ENCODE peak calls at places on chromosomes 2 and 18, in nine cellular contexts. One of them, this sample, is unnamed.

GRCh38 chr2:344811-345210 is 56.9 kb upstream of the ALKAL2 start:
- DNase-seq in neural progenitor cell: no peak
- DNase-seq in mesendoderm: no peak
- DNase-seq in MM.1S: no peak
- DNase-seq in endothelial cell of umbilical vein: no peak
- DNase-seq in endodermal cell: no peak
- DNase-seq in neuronal stem cell: no peak
- DNase-seq in colonic mucosa: no peak
- DNase-seq in IMR-90: no peak
- DNase-seq in this sample: no peak

GRCh38 chr2:203808041-203808750 is 59.4 kb upstream of the CTLA4 start:
- DNase-seq in IMR-90: peak
- DNase-seq in endodermal cell: no peak
- DNase-seq in neural progenitor cell: peak
- DNase-seq in MM.1S: no peak
- DNase-seq in mesendoderm: peak
- DNase-seq in neuronal stem cell: peak
- DNase-seq in colonic mucosa: no peak
- DNase-seq in endothelial cell of umbilical vein: peak
- DNase-seq in this sample: peak

GRCh38 chr2:156343940-156344301 is 11.4 kb upstream of the NR4A2 start:
- DNase-seq in endothelial cell of umbilical vein: no peak
- DNase-seq in IMR-90: peak
- DNase-seq in neuronal stem cell: no peak
- DNase-seq in MM.1S: no peak
- DNase-seq in mesendoderm: no peak
- DNase-seq in endodermal cell: no peak
- DNase-seq in colonic mucosa: no peak
- DNase-seq in neural progenitor cell: no peak
- DNase-seq in this sample: no peak

GRCh38 chr2:66279024-66279423 is 155.9 kb upstream of the MEIS1 start:
- DNase-seq in endodermal cell: no peak
- DNase-seq in MM.1S: no peak
- DNase-seq in neural progenitor cell: no peak
- DNase-seq in colonic mucosa: no peak
- DNase-seq in neuronal stem cell: no peak
- DNase-seq in mesendoderm: no peak
- DNase-seq in IMR-90: no peak
- DNase-seq in endothelial cell of umbilical vein: no peak
- DNase-seq in this sample: no peak

GRCh38 chr2:128797937-128798336 is 479.3 kb upstream of the HS6ST1 start:
- DNase-seq in endodermal cell: peak
- DNase-seq in mesendoderm: no peak
- DNase-seq in endothelial cell of umbilical vein: no peak
- DNase-seq in IMR-90: no peak
- DNase-seq in colonic mucosa: no peak
- DNase-seq in MM.1S: peak
- DNase-seq in neural progenitor cell: no peak
- DNase-seq in neuronal stem cell: no peak
- DNase-seq in this sample: no peak

GRCh38 chr2:237223208-237223861 is 137.6 kb downstream of the COPS8 start:
- DNase-seq in neuronal stem cell: no peak
- DNase-seq in endodermal cell: peak
- DNase-seq in mesendoderm: no peak
- DNase-seq in neural progenitor cell: no peak
- DNase-seq in endothelial cell of umbilical vein: peak
- DNase-seq in IMR-90: peak
- DNase-seq in MM.1S: no peak
- DNase-seq in colonic mucosa: no peak
- DNase-seq in this sample: peak

GRCh38 chr2:12027136-12027535 is 280.7 kb downstream of the LPIN1 start:
- DNase-seq in IMR-90: no peak
- DNase-seq in endothelial cell of umbilical vein: no peak
- DNase-seq in neural progenitor cell: no peak
- DNase-seq in endodermal cell: no peak
- DNase-seq in MM.1S: no peak
- DNase-seq in neuronal stem cell: no peak
- DNase-seq in mesendoderm: no peak
- DNase-seq in colonic mucosa: no peak
- DNase-seq in this sample: no peak

GRCh38 chr18:10515456-10515855 is 10.4 kb upstream of the NAPG start:
- DNase-seq in endodermal cell: no peak
- DNase-seq in neuronal stem cell: no peak
- DNase-seq in colonic mucosa: no peak
- DNase-seq in endothelial cell of umbilical vein: no peak
- DNase-seq in mesendoderm: no peak
- DNase-seq in neural progenitor cell: no peak
- DNase-seq in IMR-90: no peak
- DNase-seq in MM.1S: no peak
- DNase-seq in this sample: no peak

GRCh38 chr18:50817898-50818250 is 1.9 kb downstream of the MRO start:
- DNase-seq in neuronal stem cell: no peak
- DNase-seq in neural progenitor cell: no peak
- DNase-seq in endothelial cell of umbilical vein: no peak
- DNase-seq in mesendoderm: no peak
- DNase-seq in endodermal cell: no peak
- DNase-seq in colonic mucosa: no peak
- DNase-seq in IMR-90: peak
- DNase-seq in MM.1S: no peak
- DNase-seq in this sample: peak

GRCh38 chr2:218029366-218030360 is 26.9 kb upstream of the TNS1 start:
- DNase-seq in endodermal cell: peak
- DNase-seq in neural progenitor cell: no peak
- DNase-seq in mesendoderm: no peak
- DNase-seq in endothelial cell of umbilical vein: no peak
- DNase-seq in IMR-90: peak
- DNase-seq in MM.1S: no peak
- DNase-seq in neuronal stem cell: no peak
- DNase-seq in colonic mucosa: peak
- DNase-seq in this sample: no peak

GRCh38 chr2:101124684-101125366 is 26.4 kb downstream of the TBC1D8 start:
- DNase-seq in colonic mucosa: peak
- DNase-seq in mesendoderm: no peak
- DNase-seq in MM.1S: no peak
- DNase-seq in endothelial cell of umbilical vein: peak
- DNase-seq in neural progenitor cell: no peak
- DNase-seq in IMR-90: peak
- DNase-seq in endodermal cell: no peak
- DNase-seq in neuronal stem cell: no peak
- DNase-seq in this sample: peak

GRCh38 chr2:98793275-98793674 is 62.3 kb upstream of the MGAT4A start:
- DNase-seq in IMR-90: no peak
- DNase-seq in neural progenitor cell: no peak
- DNase-seq in endodermal cell: no peak
- DNase-seq in colonic mucosa: no peak
- DNase-seq in mesendoderm: no peak
- DNase-seq in neuronal stem cell: no peak
- DNase-seq in MM.1S: no peak
- DNase-seq in endothelial cell of umbilical vein: no peak
- DNase-seq in this sample: no peak

GRCh38 chr2:73088211-73088610 is 16.7 kb upstream of the SFXN5 start:
- DNase-seq in neural progenitor cell: no peak
- DNase-seq in endothelial cell of umbilical vein: no peak
- DNase-seq in mesendoderm: no peak
- DNase-seq in colonic mucosa: no peak
- DNase-seq in neuronal stem cell: no peak
- DNase-seq in endodermal cell: no peak
- DNase-seq in IMR-90: no peak
- DNase-seq in MM.1S: no peak
- DNase-seq in this sample: no peak
- H3K9ac ChIP-seq in neural progenitor cell: no peak
- H3K9ac ChIP-seq in endothelial cell of umbilical vein: no peak
- H3K9ac ChIP-seq in mesendoderm: no peak
- H3K9ac ChIP-seq in colonic mucosa: no peak
- H3K9ac ChIP-seq in neuronal stem cell: no peak
- H3K9ac ChIP-seq in endodermal cell: no peak
- H3K9ac ChIP-seq in IMR-90: no peak
- H3K9ac ChIP-seq in MM.1S: no peak
- H3K9ac ChIP-seq in this sample: no peak

GRCh38 chr2:231935207-231935524 is 9.0 kb upstream of the NPPC start:
- DNase-seq in neural progenitor cell: no peak
- DNase-seq in colonic mucosa: no peak
- DNase-seq in endothelial cell of umbilical vein: no peak
- DNase-seq in MM.1S: no peak
- DNase-seq in neuronal stem cell: no peak
- DNase-seq in mesendoderm: no peak
- DNase-seq in endodermal cell: no peak
- DNase-seq in IMR-90: peak
- DNase-seq in this sample: no peak
- H3K9ac ChIP-seq in neural progenitor cell: no peak
- H3K9ac ChIP-seq in colonic mucosa: no peak
- H3K9ac ChIP-seq in endothelial cell of umbilical vein: no peak
- H3K9ac ChIP-seq in MM.1S: no peak
- H3K9ac ChIP-seq in neuronal stem cell: no peak
- H3K9ac ChIP-seq in mesendoderm: no peak
- H3K9ac ChIP-seq in endodermal cell: no peak
- H3K9ac ChIP-seq in IMR-90: no peak
- H3K9ac ChIP-seq in this sample: no peak

DNA sequence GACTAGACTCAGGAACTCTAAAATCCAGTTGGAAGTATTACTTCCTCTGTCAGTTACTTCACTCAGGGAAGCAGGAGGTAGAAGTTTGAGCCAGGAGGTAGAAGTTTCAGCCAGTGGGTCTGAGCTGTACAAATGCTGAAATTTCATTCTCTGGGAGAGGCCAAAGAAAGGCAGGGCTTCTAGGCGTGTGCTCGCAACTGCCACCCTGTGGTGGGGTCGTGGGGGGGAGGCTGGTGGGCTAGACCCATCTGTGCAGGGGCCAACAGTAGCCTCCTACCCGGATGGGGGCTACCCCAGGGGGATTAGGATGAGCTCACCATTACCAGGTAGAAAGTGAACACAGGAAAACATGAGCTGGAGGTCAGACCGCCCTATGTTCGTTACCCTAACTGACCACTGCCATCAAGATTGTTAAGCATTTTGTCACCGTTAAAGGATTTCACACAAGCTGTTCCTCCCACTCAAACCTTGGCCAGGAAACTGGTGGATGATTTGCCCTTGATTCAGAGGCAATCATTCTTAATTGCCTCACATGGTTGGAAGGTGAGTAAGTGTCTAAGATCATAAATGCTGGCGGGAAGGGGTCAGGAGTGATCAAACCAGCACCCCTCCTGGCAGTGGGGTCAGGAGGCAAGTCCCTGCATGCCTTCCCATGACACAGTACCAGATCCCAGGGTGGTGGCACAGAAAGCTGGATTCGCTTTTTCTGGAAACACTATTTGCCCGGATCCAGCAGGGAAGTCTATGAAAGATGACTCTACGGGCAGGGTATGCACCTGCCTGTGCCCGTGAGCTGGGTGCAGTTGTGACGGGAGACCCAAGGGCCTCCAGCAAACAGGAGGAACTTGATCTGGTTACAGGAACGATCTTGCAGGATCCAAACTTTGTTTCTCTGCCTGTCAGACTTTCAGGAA is 5.2 kb upstream of the FHL2 start:
- DNase-seq in neural progenitor cell: no peak
- DNase-seq in endothelial cell of umbilical vein: peak
- DNase-seq in colonic mucosa: peak
- DNase-seq in neuronal stem cell: no peak
- DNase-seq in MM.1S: no peak
- DNase-seq in IMR-90: peak
- DNase-seq in endodermal cell: peak
- DNase-seq in mesendoderm: peak
- DNase-seq in this sample: peak
- H3K9ac ChIP-seq in neural progenitor cell: no peak
- H3K9ac ChIP-seq in endothelial cell of umbilical vein: peak
- H3K9ac ChIP-seq in colonic mucosa: peak
- H3K9ac ChIP-seq in neuronal stem cell: no peak
- H3K9ac ChIP-seq in MM.1S: no peak
- H3K9ac ChIP-seq in IMR-90: peak
- H3K9ac ChIP-seq in endodermal cell: no peak
- H3K9ac ChIP-seq in mesendoderm: no peak
- H3K9ac ChIP-seq in this sample: peak

GRCh38 chr2:25207078-25207545 is 38.7 kb upstream of the POMC start:
- DNase-seq in neuronal stem cell: no peak
- DNase-seq in neural progenitor cell: no peak
- DNase-seq in mesendoderm: no peak
- DNase-seq in MM.1S: no peak
- DNase-seq in endodermal cell: peak
- DNase-seq in IMR-90: no peak
- DNase-seq in endothelial cell of umbilical vein: no peak
- DNase-seq in colonic mucosa: no peak
- DNase-seq in this sample: no peak
- H3K9ac ChIP-seq in neuronal stem cell: no peak
- H3K9ac ChIP-seq in neural progenitor cell: no peak
- H3K9ac ChIP-seq in mesendoderm: no peak
- H3K9ac ChIP-seq in MM.1S: no peak
- H3K9ac ChIP-seq in endodermal cell: no peak
- H3K9ac ChIP-seq in IMR-90: no peak
- H3K9ac ChIP-seq in endothelial cell of umbilical vein: no peak
- H3K9ac ChIP-seq in colonic mucosa: no peak
- H3K9ac ChIP-seq in this sample: no peak

DNA sequence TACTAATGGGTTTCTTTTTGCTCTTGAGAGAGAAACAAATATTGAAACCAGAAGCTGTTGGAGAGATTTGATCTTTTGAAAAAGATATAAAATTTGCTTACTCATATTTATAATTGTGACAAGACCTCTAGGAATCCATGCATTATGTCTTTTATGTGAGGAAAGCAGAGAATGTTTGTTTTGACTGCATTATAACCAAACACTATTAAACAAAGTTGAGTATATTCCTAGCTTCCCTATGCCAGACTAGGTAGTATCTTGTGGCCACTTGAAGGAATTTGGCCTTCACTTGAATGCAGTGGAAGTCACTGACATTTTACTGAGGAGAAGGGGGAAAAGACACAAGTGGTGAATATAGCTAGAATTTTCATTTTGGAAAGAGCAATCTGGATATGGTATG is 521.8 kb upstream of the ZEB2 start:
- DNase-seq in IMR-90: no peak
- DNase-seq in neuronal stem cell: no peak
- DNase-seq in MM.1S: no peak
- DNase-seq in mesendoderm: no peak
- DNase-seq in endodermal cell: no peak
- DNase-seq in colonic mucosa: no peak
- DNase-seq in endothelial cell of umbilical vein: no peak
- DNase-seq in neural progenitor cell: no peak
- DNase-seq in this sample: no peak
- H3K9ac ChIP-seq in IMR-90: no peak
- H3K9ac ChIP-seq in neuronal stem cell: no peak
- H3K9ac ChIP-seq in MM.1S: no peak
- H3K9ac ChIP-seq in mesendoderm: no peak
- H3K9ac ChIP-seq in endodermal cell: no peak
- H3K9ac ChIP-seq in colonic mucosa: no peak
- H3K9ac ChIP-seq in endothelial cell of umbilical vein: no peak
- H3K9ac ChIP-seq in neural progenitor cell: no peak
- H3K9ac ChIP-seq in this sample: no peak

This sample was measured in fibroblast of lung.